ENCODE peak calls at places on chromosome X, in four cellular contexts. E is WTC11, O is lung, D is brain microvascular endothelial cell. F is an unnamed sample.

GRCh38 chrX:56765816-56766553 is 36.9 kb downstream of the NBDY start:
- DNase-seq in D (no peak), E (no peak), O (peak), F (peak)

GRCh38 chrX:107506596-107507031 is 57.2 kb downstream of the FRMPD3 start:
- DNase-seq in O (no peak), D (no peak), E (peak), F (no peak)

GRCh38 chrX:47482512-47483309 is at the start of gene ZNF41:
- DNase-seq in E (peak), O (peak), D (peak), F (peak)

GRCh38 chrX:37993857-37994619 is 12.3 kb upstream of the SYTL5 start:
- DNase-seq in O (no peak), E (peak), D (no peak), F (peak)

GRCh38 chrX:39195156-39195555 is 393.9 kb downstream of the MID1IP1 start:
- DNase-seq in E (no peak), D (no peak), O (no peak), F (no peak)

GRCh38 chrX:10665681-10666080 is 45.3 kb upstream of the MID1 start:
- DNase-seq in E (no peak), O (no peak), D (no peak), F (no peak)

GRCh38 chrX:111318901-111319300 is 48.6 kb upstream of the CAPN6 start:
- DNase-seq in O (no peak), D (no peak), E (no peak), F (no peak)

GRCh38 chrX:3712080-3712869 is 1.2 kb downstream of the PRKX start:
- DNase-seq in E (no peak), D (peak), O (no peak), F (peak)

GRCh38 chrX:25754399-25754798 is 383.7 kb upstream of the MAGEB18 start:
- DNase-seq in D (no peak), O (no peak), E (no peak), F (no peak)

GRCh38 chrX:18354369-18355329 is at the start of gene SCML2:
- DNase-seq in D (peak), O (no peak), E (peak), F (peak)

GRCh38 chrX:102745513-102746133 is 25.1 kb downstream of the GPRASP3 start:
- DNase-seq in E (peak), D (no peak), O (no peak), F (no peak)

GRCh38 chrX:96102997-96103396 is 581.6 kb upstream of the DIAPH2 start:
- DNase-seq in D (no peak), E (no peak), O (no peak), F (no peak)

GRCh38 chrX:153913211-153913610 is 8.7 kb downstream of the AVPR2 start:
- DNase-seq in D (no peak), O (no peak), E (no peak), F (no peak)

GRCh38 chrX:136138939-136139338 is 8.4 kb upstream of the FHL1 start:
- DNase-seq in O (no peak), D (no peak), E (no peak), F (no peak)

GRCh38 chrX:27597506-27597905 is 7.4 kb downstream of the DCAF8L2 start:
- DNase-seq in O (no peak), D (no peak), E (no peak), F (no peak)

GRCh38 chrX:78708171-78708570 is 39.3 kb upstream of the LPAR4 start:
- DNase-seq in E (peak), O (no peak), D (peak), F (peak)

GRCh38 chrX:33183366-33183765 is 28.0 kb downstream of the DMD start:
- DNase-seq in E (no peak), O (no peak), D (peak), F (no peak)

GRCh38 chrX:77493677-77494553 is 46.7 kb downstream of the FGF16 start:
- DNase-seq in O (no peak), D (peak), E (peak), F (no peak)

GRCh38 chrX:1465261-1466231 is 12.8 kb upstream of the ASMTL start:
- DNase-seq in E (no peak), D (no peak), O (peak), F (no peak)

GRCh38 chrX:97399400-97399799 is 515.7 kb downstream of the RPA4 start:
- DNase-seq in E (no peak), O (no peak), D (peak), F (peak)

GRCh38 chrX:112734250-112734649 is 54.5 kb upstream of the LHFPL1 start:
- DNase-seq in O (no peak), E (no peak), D (no peak), F (no peak)

GRCh38 chrX:40496728-40497127 is 84.0 kb upstream of the ATP6AP2 start:
- DNase-seq in E (peak), O (no peak), D (peak), F (no peak)
- TF ChIP-seq CTCF in E (no peak), O (no peak), D (peak), F (no peak)

DNA sequence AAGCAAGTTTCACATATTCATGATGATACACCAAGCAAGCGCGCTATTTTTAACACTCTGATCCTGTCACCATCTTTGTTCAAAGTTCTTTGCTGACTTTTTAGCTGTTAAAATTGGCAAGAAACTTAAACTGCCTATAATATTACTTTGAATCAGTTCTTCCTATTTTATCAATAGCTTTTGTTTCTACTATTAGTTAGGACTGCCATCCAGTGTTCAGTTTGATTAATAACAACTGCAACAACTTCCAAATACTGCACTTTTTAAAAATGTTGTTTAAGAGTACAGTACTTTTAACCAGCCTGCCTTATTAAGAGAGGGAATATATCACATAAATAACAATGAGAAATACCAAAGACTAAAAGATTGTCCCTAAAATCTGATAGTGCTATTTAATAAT is 614.3 kb downstream of the FAM133A start:
- DNase-seq in E (no peak), D (no peak), O (no peak), F (no peak)
- TF ChIP-seq CTCF in E (no peak), D (no peak), O (no peak), F (no peak)

GRCh38 chrX:49096419-49096818 is 16.7 kb upstream of the WDR45 start:
- DNase-seq in O (no peak), E (no peak), D (no peak), F (no peak)
- TF ChIP-seq CTCF in O (no peak), E (no peak), D (no peak), F (no peak)

DNA sequence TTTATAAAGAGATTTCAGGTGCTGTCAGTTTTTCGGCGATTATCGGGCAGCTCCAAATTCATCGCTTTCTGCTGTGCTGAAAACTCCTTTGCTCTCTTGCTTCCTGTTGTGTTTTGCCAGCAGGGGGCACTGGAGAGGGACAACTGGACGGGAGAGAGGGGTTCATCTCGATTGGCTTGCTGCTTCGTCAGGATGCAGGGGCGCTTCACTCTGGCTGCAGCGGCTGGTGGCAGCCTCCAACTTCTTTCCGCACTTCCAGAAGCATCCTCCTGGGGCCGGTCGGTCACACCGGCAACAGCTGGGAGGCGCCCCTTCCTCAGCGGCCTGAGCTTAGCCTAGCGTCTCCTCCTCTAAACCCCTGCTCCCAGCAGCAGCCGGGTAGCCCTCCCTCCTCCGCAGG is 29.5 kb downstream of the MSL3 start:
- DNase-seq in D (peak), O (peak), E (peak), F (no peak)
- TF ChIP-seq CTCF in D (peak), O (no peak), E (peak), F (peak)

GRCh38 chrX:44105228-44105913 is 132.2 kb upstream of the NDP start:
- DNase-seq in D (no peak), O (no peak), E (peak), F (no peak)
- TF ChIP-seq CTCF in D (no peak), O (no peak), E (no peak), F (no peak)

DNA sequence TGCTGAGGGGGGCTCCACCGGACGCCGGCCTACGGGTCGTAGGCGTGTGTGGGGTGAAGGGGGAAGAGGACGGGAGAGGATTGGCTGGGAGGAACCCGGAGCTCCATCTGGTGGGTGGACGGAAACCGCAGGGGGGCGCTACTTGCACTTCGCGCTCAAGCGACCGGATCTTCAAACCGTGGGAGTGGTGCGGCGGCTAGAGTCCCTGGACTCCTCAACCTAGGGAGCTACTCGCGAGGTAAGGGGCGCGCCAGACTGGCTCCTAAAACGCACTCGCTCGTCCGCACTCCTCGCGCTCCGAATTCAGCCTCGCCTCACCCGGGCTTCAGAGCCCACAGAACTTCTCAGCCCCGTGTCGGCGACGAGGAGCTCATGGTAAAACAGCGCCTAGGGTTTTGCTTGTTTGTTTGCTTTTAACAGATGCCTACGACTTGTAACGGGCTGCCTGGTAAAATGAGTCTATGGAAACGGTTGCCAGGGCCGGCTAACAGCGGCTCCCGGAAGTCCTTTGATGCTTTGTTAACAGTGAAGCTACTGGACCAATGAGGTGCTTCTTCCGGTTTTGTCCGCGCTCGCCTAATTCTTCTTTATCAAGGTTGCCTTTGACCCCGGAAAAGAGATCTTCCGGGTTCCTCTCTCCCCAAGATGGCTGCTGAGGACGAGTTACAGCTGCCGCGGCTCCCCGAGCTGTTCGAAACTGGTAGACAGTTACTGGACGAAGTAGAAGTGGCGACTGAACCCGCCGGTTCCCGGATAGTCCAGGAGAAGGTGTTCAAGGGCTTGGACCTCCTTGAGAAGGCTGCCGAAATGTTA is at the start of gene IGBP1:
- DNase-seq in D (peak), O (peak), E (peak), F (peak)
- TF ChIP-seq CTCF in D (peak), O (peak), E (no peak), F (peak)

GRCh38 chrX:68920541-68920940 is 91.7 kb downstream of the EFNB1 start:
- DNase-seq in E (no peak), D (no peak), O (no peak), F (no peak)

GRCh38 chrX:68917799-68918198 is 89.0 kb downstream of the EFNB1 start:
- DNase-seq in D (no peak), E (no peak), O (no peak), F (no peak)

GRCh38 chrX:68918202-68918601 is 89.4 kb downstream of the EFNB1 start:
- DNase-seq in D (no peak), O (no peak), E (no peak), F (no peak)

GRCh38 chrX:68919707-68920106 is 90.9 kb downstream of the EFNB1 start:
- DNase-seq in E (no peak), O (no peak), D (no peak), F (no peak)

GRCh38 chrX:68921937-68922456 is 93.2 kb downstream of the EFNB1 start:
- DNase-seq in D (no peak), E (no peak), O (no peak), F (no peak)
- TF ChIP-seq CTCF in D (no peak), E (no peak), O (no peak), F (no peak)

GRCh38 chrX:130055899-130056298 is 54.4 kb downstream of the ELF4 start:
- DNase-seq in E (peak), O (no peak), D (no peak), F (no peak)

GRCh38 chrX:130055103-130055502 is 55.2 kb downstream of the ELF4 start:
- DNase-seq in D (peak), E (no peak), O (no peak), F (no peak)

GRCh38 chrX:130058667-130059066 is 51.6 kb downstream of the ELF4 start:
- DNase-seq in D (no peak), E (no peak), O (no peak), F (no peak)

GRCh38 chrX:130057209-130057608 is 53.1 kb downstream of the ELF4 start:
- DNase-seq in E (no peak), D (no peak), O (no peak), F (no peak)

GRCh38 chrX:130060122-130061069 is 49.9 kb downstream of the ELF4 start:
- DNase-seq in O (peak), E (peak), D (peak), F (peak)
- TF ChIP-seq CTCF in O (peak), E (peak), D (peak), F (peak)